ENCODE peak calls at places on chromosome 12, in six cellular contexts. K, B, E, H, C and R are unnamed samples.

GRCh38 chr12:8549381-8549780 is 8.7 kb upstream of the CLEC4E start:
- DNase-seq in C (no peak), B (no peak), E (no peak), H (no peak), K (no peak), R (no peak)

GRCh38 chr12:124512667-124513296 is 54.6 kb downstream of the NCOR2 start:
- DNase-seq in H (peak), B (peak), C (peak), E (peak), K (peak), R (peak)

GRCh38 chr12:76024102-76024781 is 7.3 kb downstream of the PHLDA1 start:
- DNase-seq in E (no peak), K (peak), B (no peak), C (peak), H (no peak), R (no peak)

GRCh38 chr12:97716356-97716755 is 253.8 kb downstream of the RMST start:
- DNase-seq in C (peak), E (peak), H (no peak), K (no peak), B (peak), R (peak)

GRCh38 chr12:43951286-43951685 is 115.4 kb downstream of the TMEM117 start:
- DNase-seq in H (no peak), C (no peak), E (no peak), B (no peak), K (no peak), R (no peak)

GRCh38 chr12:107317751-107318553 is 224.6 kb upstream of the CRY1 start:
- DNase-seq in E (peak), B (peak), H (peak), C (peak), K (peak), R (peak)

GRCh38 chr12:33588082-33588712 is 148.6 kb upstream of the SYT10 start:
- DNase-seq in C (peak), E (no peak), H (peak), K (no peak), B (peak), R (peak)

GRCh38 chr12:19873146-19873545 is 433.9 kb downstream of the AEBP2 start:
- DNase-seq in H (no peak), B (no peak), K (peak), C (peak), E (no peak), R (no peak)

GRCh38 chr12:79761341-79761740 is 70.6 kb upstream of the PAWR start:
- DNase-seq in C (no peak), H (no peak), K (peak), E (no peak), B (no peak), R (no peak)

GRCh38 chr12:114213055-114213561 is 192.8 kb downstream of the TBX5 start:
- DNase-seq in H (no peak), B (no peak), E (no peak), C (no peak), K (no peak), R (peak)

GRCh38 chr12:69991683-69992297 is 166.8 kb downstream of the MYRFL start:
- DNase-seq in K (no peak), C (peak), H (no peak), E (no peak), B (no peak), R (no peak)

GRCh38 chr12:45244561-45245348 is 28.9 kb downstream of the ANO6 start:
- DNase-seq in B (no peak), H (no peak), C (peak), E (no peak), K (peak), R (no peak)

DNA sequence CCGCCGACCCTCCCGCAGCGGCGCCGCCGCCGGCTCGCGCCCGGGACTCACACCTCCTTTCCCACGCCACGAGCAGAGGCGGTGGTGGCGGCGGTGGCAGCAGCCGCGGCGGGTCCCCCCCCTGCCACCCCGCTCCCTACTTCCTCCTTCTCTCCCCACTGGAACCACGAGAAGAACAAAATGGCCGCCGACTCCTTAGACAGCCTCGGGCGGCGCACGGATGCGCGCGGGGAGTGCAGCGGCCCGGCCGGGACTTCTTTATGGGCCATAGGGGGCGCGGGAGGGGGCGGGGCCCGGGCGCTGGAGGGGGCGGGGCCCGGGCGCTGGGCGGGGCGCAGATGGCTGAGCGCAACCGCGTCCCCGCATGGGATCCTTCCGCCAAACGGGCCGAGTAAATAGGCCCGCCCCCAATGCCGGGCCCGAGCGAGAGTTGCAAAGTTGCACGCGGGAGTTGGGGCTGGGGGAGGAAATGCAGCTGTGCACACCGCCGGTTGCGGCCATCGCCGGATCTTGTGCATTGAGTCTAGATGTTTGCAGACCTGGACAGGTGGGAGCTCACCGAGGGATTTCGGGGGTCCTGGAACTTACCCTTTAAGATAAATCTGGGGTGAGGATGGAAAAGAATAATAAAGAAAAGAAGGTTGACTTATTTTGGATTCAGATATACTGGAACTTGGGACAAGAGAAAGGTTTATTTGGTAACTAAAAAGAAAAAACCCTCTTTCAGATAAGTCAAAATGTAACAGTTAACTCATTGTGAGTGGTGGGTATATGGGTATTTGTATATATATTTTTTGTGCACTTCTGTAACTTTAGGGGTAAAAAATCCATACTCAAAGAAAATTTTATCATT is at the start of gene PPP1CC:
- DNase-seq in H (peak), B (peak), E (peak), K (peak), C (peak), R (peak)
- H3K9ac ChIP-seq in H (peak), B (peak), E (peak), K (peak), C (peak), R (peak)

DNA sequence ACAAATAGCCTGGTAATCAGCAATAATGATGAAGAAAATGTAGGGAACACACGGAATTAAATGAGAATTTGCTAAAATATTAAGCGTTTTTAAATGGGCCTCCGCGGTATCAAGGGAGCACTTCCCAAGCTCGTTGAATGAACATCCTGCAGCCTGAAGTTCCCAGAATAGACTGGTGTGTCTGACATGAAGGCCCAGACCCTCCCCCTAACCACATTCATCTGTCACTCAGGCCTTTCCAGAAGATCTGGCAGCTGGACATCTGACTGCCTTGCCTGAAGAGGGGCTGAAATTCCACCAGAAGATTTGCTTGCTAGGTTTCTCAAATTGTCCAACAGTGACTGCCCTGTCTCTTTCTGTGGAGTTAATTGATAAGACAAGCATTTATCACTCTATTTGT is 127.3 kb downstream of the CCDC60 start:
- DNase-seq in H (no peak), E (no peak), C (no peak), B (no peak), K (no peak), R (no peak)
- H2BK15ac ChIP-seq in H (no peak), E (no peak), C (no peak), B (no peak), K (no peak), R (no peak)

GRCh38 chr12:104722541-104723534 is 235.3 kb downstream of the SLC41A2 start:
- DNase-seq in K (no peak), B (no peak), H (no peak), E (no peak), C (peak), R (peak)
- H3K9ac ChIP-seq in K (no peak), B (no peak), H (no peak), E (no peak), C (no peak), R (no peak)

DNA sequence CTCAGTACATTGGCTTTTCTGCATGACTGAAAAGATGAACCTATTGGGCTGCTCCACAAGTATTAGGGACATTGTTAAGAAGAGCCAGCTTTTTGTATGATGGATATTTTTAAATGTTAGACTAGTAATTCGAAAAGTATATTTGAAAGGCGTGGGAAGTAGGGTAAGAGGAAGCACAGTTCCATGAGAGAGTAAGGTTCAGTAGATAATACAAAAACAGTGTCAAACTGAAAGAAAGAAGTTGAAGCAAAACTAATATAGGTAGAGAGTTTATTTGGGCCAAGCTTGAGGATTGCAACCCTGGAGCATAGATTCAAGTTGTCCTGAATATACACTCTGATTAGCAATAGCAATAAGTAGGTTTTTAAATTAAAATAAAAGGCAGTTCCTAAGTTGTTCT is 193.9 kb downstream of the RASSF9 start:
- DNase-seq in H (no peak), E (no peak), B (no peak), K (no peak), C (no peak), R (no peak)
- H2BK15ac ChIP-seq in H (no peak), E (no peak), B (no peak), K (no peak), C (no peak), R (no peak)